ENCODE peak calls at places on chromosomes 11 and 22, in four cellular contexts. V is H1, C is SK-N-SH, P is K562. D is an unnamed sample.

GRCh38 chr22:23376256-23376655 is 195.9 kb downstream of the BCR start:
- DNase-seq in V (peak), C (no peak), P (peak), D (no peak)

GRCh38 chr11:13152264-13152663 is 125.3 kb upstream of the BMAL1 start:
- DNase-seq in V (no peak), C (no peak), P (no peak), D (no peak)

GRCh38 chr22:31098633-31099110 is 8.7 kb downstream of the SELENOM start:
- DNase-seq in V (peak), C (peak), P (peak), D (no peak)

GRCh38 chr11:21430532-21430931 is 761.1 kb downstream of the NELL1 start:
- DNase-seq in V (no peak), C (no peak), P (no peak), D (no peak)

GRCh38 chr11:79437274-79437980 is 3.4 kb downstream of the TENM4 start:
- DNase-seq in V (peak), C (peak), P (no peak), D (peak)

GRCh38 chr11:66478823-66479740 is 1.2 kb upstream of the DPP3 start:
- DNase-seq in V (peak), C (peak), P (peak), D (peak)

GRCh38 chr11:32429477-32429876 is 5.9 kb downstream of the WT1 start:
- DNase-seq in V (peak), C (peak), P (no peak), D (no peak)

GRCh38 chr22:32558681-32559355 is 84.2 kb downstream of the FBXO7 start:
- DNase-seq in V (no peak), C (no peak), P (no peak), D (no peak)

GRCh38 chr11:107849791-107850190 is 8.8 kb downstream of the SLC35F2 start:
- DNase-seq in V (no peak), C (no peak), P (no peak), D (no peak)

GRCh38 chr11:77449060-77449521 is 24.8 kb downstream of the PAK1 start:
- DNase-seq in V (no peak), C (no peak), P (no peak), D (no peak)

GRCh38 chr11:123576501-123576900 is 77.9 kb downstream of the SCN3B start:
- DNase-seq in V (no peak), C (no peak), P (no peak), D (no peak)

GRCh38 chr11:8732276-8732675 is 49.7 kb downstream of the RPL27A start:
- DNase-seq in V (no peak), C (no peak), P (no peak), D (no peak)

GRCh38 chr11:96168623-96169022 is 174.4 kb downstream of the MAML2 start:
- DNase-seq in V (no peak), C (no peak), P (no peak), D (no peak)

GRCh38 chr11:12285106-12285505 is 92.3 kb upstream of the PARVA start:
- DNase-seq in V (no peak), C (no peak), P (no peak), D (no peak)

GRCh38 chr11:2736577-2737225 is 36.9 kb upstream of the KCNQ1OT1 start:
- DNase-seq in V (no peak), C (no peak), P (no peak), D (no peak)

GRCh38 chr11:914747-915493 is 4.3 kb upstream of the CHID1 start:
- DNase-seq in V (no peak), C (no peak), P (no peak), D (no peak)

GRCh38 chr11:34262601-34263081 is 95.2 kb downstream of the ABTB2 start:
- DNase-seq in V (no peak), C (peak), P (no peak), D (no peak)
- TF ChIP-seq TAF1 in V (no peak), C (no peak), P (no peak), D (no peak)

GRCh38 chr11:95091663-95092062 is 2.0 kb downstream of the ENDOD1 start:
- DNase-seq in V (no peak), C (no peak), P (no peak), D (no peak)

GRCh38 chr11:95089620-95090542 is at the start of gene ENDOD1:
- DNase-seq in V (peak), C (peak), P (peak), D (peak)

GRCh38 chr11:95093548-95093947 is 3.9 kb downstream of the ENDOD1 start:
- DNase-seq in V (no peak), C (no peak), P (no peak), D (no peak)

GRCh38 chr11:95095858-95096587 is 6.4 kb downstream of the ENDOD1 start:
- DNase-seq in V (no peak), C (no peak), P (no peak), D (no peak)

GRCh38 chr11:95092549-95093324 is 3.1 kb downstream of the ENDOD1 start:
- DNase-seq in V (no peak), C (peak), P (peak), D (no peak)
- TF ChIP-seq TAF1 in V (no peak), C (no peak), P (no peak), D (no peak)

GRCh38 chr22:17638182-17638431 is 450 bp upstream of the BCL2L13 start:
- DNase-seq in V (no peak), C (no peak), P (no peak), D (peak)
- TF ChIP-seq TAF1 in V (no peak), C (no peak), P (no peak), D (no peak)

GRCh38 chr22:45515678-45516077 is 13.0 kb downstream of the FBLN1 start:
- DNase-seq in V (no peak), C (no peak), P (no peak), D (no peak)

GRCh38 chr22:45516923-45517675 is 14.4 kb downstream of the FBLN1 start:
- DNase-seq in V (no peak), C (no peak), P (no peak), D (no peak)

GRCh38 chr22:45516163-45516562 is 13.5 kb downstream of the FBLN1 start:
- DNase-seq in V (no peak), C (peak), P (no peak), D (no peak)

GRCh38 chr22:45521178-45521577 is 18.5 kb downstream of the FBLN1 start:
- DNase-seq in V (no peak), C (no peak), P (no peak), D (no peak)

DNA sequence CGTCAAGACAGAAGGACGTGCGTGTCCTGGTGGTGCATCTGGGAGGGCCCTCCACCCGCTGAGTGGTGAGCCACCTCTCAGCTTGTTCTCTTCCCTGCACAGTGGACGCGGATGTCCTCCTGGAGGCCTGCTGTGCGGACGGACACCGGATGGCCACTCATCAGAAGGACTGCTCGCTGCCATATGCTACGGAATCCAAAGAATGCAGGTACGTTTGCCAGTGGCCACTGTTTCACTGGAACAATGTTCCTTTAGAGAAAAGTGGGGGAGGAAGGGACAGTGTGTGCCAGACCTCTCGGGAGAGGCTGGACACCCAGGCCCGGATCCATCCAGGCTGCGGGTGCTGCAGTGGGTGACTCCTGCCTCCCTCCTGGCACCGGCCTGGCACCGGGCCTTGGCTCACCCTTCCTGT is 15.9 kb downstream of the FBLN1 start:
- DNase-seq in V (no peak), C (no peak), P (no peak), D (no peak)
- TF ChIP-seq TAF1 in V (no peak), C (no peak), P (no peak), D (no peak)

DNA sequence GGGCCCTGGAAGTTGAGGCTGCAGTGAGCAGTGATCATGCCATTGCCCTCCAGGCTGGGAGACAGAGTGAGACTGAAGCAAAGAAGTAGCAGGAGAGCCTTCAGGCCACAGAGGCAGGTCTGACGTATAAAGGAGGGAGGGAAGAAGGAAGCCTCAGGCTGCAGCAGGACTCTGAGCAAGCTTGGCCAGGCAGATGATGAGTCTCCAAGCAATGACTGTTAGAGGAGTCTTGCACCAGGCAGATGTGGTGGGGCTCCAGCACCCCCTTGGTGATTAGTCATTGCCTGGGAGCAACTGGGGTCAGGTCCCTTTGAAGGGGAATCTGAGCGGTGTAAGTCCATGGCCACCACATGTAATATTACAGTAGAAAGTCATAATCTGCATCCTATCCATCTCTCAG is 36.6 kb upstream of the NFAM1 start:
- DNase-seq in V (no peak), C (no peak), P (no peak), D (no peak)
- TF ChIP-seq TAF1 in V (no peak), C (no peak), P (no peak), D (no peak)

DNA sequence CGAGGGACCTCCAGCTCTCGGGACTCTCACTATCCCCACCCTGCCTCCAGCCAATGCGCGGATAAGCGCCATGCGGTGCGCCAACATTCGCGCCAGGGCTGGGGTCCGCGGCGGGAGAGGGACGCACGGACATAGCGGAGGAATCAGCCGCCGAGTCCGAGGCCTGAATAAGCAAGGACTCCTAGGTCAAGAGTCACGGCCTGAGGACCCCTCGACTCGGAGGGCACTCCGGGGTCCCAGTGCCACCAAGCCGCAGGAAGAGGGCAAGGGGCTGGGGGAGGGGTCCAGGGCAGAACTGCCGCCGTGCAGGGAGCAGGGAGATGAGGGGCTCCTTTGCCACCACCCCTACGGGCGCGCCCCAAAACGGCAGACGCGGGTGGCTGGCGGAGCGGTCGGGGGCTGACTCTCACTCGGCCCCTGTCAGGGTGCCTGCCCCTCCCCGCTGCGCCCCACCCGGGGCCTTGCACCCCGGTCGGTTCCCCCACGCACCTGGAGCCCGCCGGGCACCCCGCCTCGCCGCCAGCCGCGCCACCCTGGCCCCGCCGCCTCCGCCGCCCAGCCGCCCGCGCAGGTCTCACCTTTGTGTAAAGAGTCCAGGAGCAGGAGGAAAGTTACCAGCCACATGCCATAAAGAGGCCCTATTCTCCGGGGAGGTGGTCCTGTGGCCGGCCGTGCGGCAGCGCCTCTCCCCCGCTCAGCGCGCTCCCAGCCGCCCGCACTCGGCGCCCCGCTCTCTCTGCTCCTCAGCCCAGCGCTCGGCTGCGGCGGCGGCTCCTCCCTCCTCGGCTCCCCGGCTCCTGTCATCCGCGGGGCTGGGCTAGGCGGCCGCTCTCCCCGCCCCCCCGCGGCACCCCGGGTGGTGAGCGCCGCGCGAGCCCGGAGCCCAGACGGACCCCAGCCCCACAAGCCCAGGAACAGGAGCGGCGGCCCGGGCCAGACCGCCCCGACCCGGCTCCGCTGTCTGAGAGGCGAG is at the start of gene DSCAML1:
- DNase-seq in V (peak), C (peak), P (peak), D (no peak)
- TF ChIP-seq TAF1 in V (no peak), C (no peak), P (no peak), D (no peak)

GRCh38 chr11:60870276-60870675 is 2.9 kb downstream of the ZP1 start:
- DNase-seq in V (no peak), C (peak), P (no peak), D (no peak)

GRCh38 chr11:60868682-60869450 is 1.5 kb downstream of the ZP1 start:
- DNase-seq in V (no peak), C (no peak), P (no peak), D (no peak)

GRCh38 chr11:60870733-60871377 is 3.5 kb downstream of the ZP1 start:
- DNase-seq in V (no peak), C (no peak), P (no peak), D (no peak)

GRCh38 chr11:60867871-60868681 is 734 bp downstream of the ZP1 start:
- DNase-seq in V (no peak), C (no peak), P (no peak), D (no peak)

GRCh38 chr11:60869451-60869825 is 2.1 kb downstream of the ZP1 start:
- DNase-seq in V (no peak), C (no peak), P (no peak), D (no peak)
- TF ChIP-seq TAF1 in V (no peak), C (no peak), P (no peak), D (no peak)

DNA sequence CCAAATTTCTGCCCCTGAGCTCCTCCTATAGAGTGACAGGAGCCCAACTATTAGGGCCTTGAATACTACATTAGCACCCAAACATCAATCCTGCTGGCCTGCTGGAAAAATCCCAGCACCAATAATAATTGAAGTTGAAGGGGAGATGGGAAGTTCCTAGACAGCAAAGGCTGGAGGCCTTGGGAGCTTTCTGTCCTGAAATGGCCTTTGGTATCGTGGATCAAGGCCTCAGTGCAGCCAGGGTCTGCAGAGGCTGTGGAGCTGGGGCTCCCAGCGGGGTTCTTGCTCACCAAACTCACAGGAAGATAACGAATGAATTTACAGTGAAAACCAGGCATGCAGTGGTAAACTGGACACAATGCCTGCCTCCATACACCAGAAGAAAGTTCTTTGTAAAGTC is 9.2 kb upstream of the MICALL1 start:
- DNase-seq in V (no peak), C (no peak), P (no peak), D (no peak)
- TF ChIP-seq TAF1 in V (no peak), C (no peak), P (no peak), D (no peak)

GRCh38 chr22:19775496-19776325 is 15.1 kb downstream of the TBX1 start:
- DNase-seq in V (no peak), C (no peak), P (no peak), D (no peak)
- TF ChIP-seq TAF1 in V (no peak), C (no peak), P (no peak), D (no peak)

D was measured in GM12892.